ENCODE peak calls at places on chromosomes 5 and 9, in five cellular contexts. U is tibial artery, R is glutamatergic neuron, F is GM20000, S is left lung. P is an unnamed sample.
A peak's percentile ranks its signal among the peaks of the same experiment; 100 is the strongest.

GRCh38 chr5:75361310-75361709 is 24.3 kb downstream of the HMGCR start:
- DNase-seq in U (no peak), R (no peak), F (no peak), S (no peak), P (no peak)

GRCh38 chr9:9791621-9792020 is 821.2 kb downstream of the PTPRD start:
- DNase-seq in U (no peak), R (no peak), F (no peak), S (no peak), P (no peak)

GRCh38 chr5:172113036-172113435 is 75.0 kb downstream of the STK10 start:
- DNase-seq in U (no peak), R (no peak), F (no peak), S (no peak), P (no peak)

GRCh38 chr5:126972062-126972895 is 58.1 kb downstream of the MARCHF3 start:
- DNase-seq in U (no peak), R (no peak), F (peak; percentile 53), S (no peak), P (peak; percentile 60)

GRCh38 chr5:87147441-87147840 is 120.2 kb upstream of the RASA1 start:
- DNase-seq in U (no peak), R (no peak), F (no peak), S (no peak), P (no peak)

GRCh38 chr5:89351232-89351631 is 468.2 kb upstream of the MEF2C start:
- DNase-seq in U (no peak), R (no peak), F (no peak), S (no peak), P (no peak)

GRCh38 chr5:37839441-37840035 is 303 bp downstream of the GDNF start:
- DNase-seq in U (no peak), R (peak; percentile 72), F (peak; percentile 64), S (peak; percentile 36), P (peak; percentile 78)

GRCh38 chr9:16356196-16356765 is 514.2 kb downstream of the BNC2 start:
- DNase-seq in U (no peak), R (no peak), F (no peak), S (no peak), P (no peak)

GRCh38 chr5:95808686-95809413 is 13.7 kb downstream of the GLRX start:
- DNase-seq in U (peak; percentile 87), R (peak; percentile 52), F (peak; percentile 86), S (peak; percentile 77), P (peak; percentile 81)

GRCh38 chr5:1437452-1437851 is 7.8 kb downstream of the SLC6A3 start:
- DNase-seq in U (no peak), R (no peak), F (no peak), S (peak; percentile 26), P (no peak)

GRCh38 chr5:34586117-34586885 is 69.8 kb upstream of the RAI14 start:
- DNase-seq in U (no peak), R (no peak), F (no peak), S (no peak), P (no peak)

GRCh38 chr5:33631786-33632185 is 191.0 kb downstream of the TARS1 start:
- DNase-seq in U (no peak), R (no peak), F (peak; percentile 6), S (no peak), P (peak; percentile 14)

GRCh38 chr9:111161015-111161415 is 122.7 kb upstream of the LPAR1 start:
- DNase-seq in U (no peak), R (no peak), F (no peak), S (no peak), P (no peak)

GRCh38 chr5:135033026-135033861 is 784 bp downstream of the PITX1 start:
- DNase-seq in U (no peak), R (no peak), F (no peak), S (no peak), P (no peak)

GRCh38 chr5:72234265-72234700 is 85.8 kb downstream of the MRPS27 start:
- DNase-seq in U (no peak), R (no peak), F (peak; percentile 64), S (no peak), P (peak; percentile 47)

GRCh38 chr5:72767289-72768010 is 49.0 kb upstream of the TNPO1 start:
- DNase-seq in U (no peak), R (peak; percentile 31), F (no peak), S (no peak), P (no peak)

GRCh38 chr9:77221431-77221830 is 44.1 kb downstream of the VPS13A start:
- DNase-seq in U (no peak), R (no peak), F (no peak), S (no peak), P (no peak)
- TF ChIP-seq CTCF in U (no peak), R (no peak), F (no peak), S (no peak), P (no peak)

GRCh38 chr9:25261445-25261844 is 416.8 kb downstream of the TUSC1 start:
- DNase-seq in U (no peak), R (no peak), F (no peak), S (no peak), P (no peak)
- TF ChIP-seq CTCF in U (no peak), R (no peak), F (no peak), S (no peak), P (no peak)

GRCh38 chr9:2362170-2362569 is 259.4 kb upstream of the VLDLR start:
- DNase-seq in U (no peak), R (no peak), F (no peak), S (no peak), P (no peak)

GRCh38 chr9:2373648-2374047 is 247.9 kb upstream of the VLDLR start:
- DNase-seq in U (no peak), R (no peak), F (no peak), S (no peak), P (no peak)

GRCh38 chr9:2363138-2363745 is 258.3 kb upstream of the VLDLR start:
- DNase-seq in U (no peak), R (no peak), F (no peak), S (no peak), P (no peak)

GRCh38 chr9:2367970-2368369 is 253.6 kb upstream of the VLDLR start:
- DNase-seq in U (no peak), R (no peak), F (no peak), S (no peak), P (no peak)
- TF ChIP-seq CTCF in U (no peak), R (no peak), F (peak; percentile 4), S (no peak), P (no peak)

DNA sequence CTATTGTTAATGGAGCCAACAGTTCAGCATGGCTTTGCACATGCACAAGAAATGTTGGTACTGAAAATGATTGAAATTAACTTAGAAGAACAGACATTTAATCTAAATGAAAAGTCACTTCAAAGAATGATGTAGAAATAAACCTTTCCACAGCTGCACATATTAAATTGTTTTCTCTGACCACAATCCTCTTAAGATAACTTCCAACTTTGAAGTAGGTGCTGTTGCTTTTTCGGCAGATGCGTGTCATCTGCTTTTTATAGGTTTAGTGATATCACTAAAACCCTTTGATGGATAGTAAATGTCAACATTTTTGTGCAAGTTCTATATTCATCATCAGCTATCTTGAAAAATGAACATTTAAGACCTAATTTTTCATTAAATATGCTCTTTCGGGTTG is 25.3 kb upstream of the SLC1A3 start:
- DNase-seq in U (no peak), R (no peak), F (no peak), S (no peak), P (no peak)
- TF ChIP-seq CTCF in U (no peak), R (no peak), F (no peak), S (no peak), P (no peak)

GRCh38 chr5:170268153-170268689 is 29.4 kb downstream of the LCP2 start:
- DNase-seq in U (no peak), R (no peak), F (no peak), S (no peak), P (no peak)
- TF ChIP-seq CTCF in U (peak; percentile 11), R (peak; percentile 5), F (no peak), S (no peak), P (no peak)